ENCODE peak calls at places on chromosomes 5 and 9, in seven cellular contexts. I, B, Z, U, Q, F and M are unnamed samples.

GRCh38 chr5:180803181-180804128 is 849 bp upstream of the MGAT1 start:
- DNase-seq in I (peak; percentile 86), B (no peak), Z (peak; percentile 97), U (peak; percentile 76), Q (peak; percentile 96), F (peak; percentile 85), M (no peak)

GRCh38 chr5:156913719-156914370 is 49.2 kb downstream of the TIMD4 start:
- DNase-seq in I (no peak), B (no peak), Z (peak; percentile 61), U (no peak), Q (peak; percentile 48), F (peak; percentile 38), M (no peak)

GRCh38 chr5:78308689-78309088 is 14.2 kb upstream of the AP3B1 start:
- DNase-seq in I (no peak), B (no peak), Z (no peak), U (no peak), Q (no peak), F (no peak), M (no peak)

GRCh38 chr5:34494111-34494755 is 161.9 kb upstream of the RAI14 start:
- DNase-seq in I (no peak), B (no peak), Z (no peak), U (no peak), Q (no peak), F (no peak), M (no peak)

GRCh38 chr9:114968710-114969109 is 38.3 kb upstream of the TNFSF8 start:
- DNase-seq in I (no peak), B (no peak), Z (no peak), U (no peak), Q (peak; percentile 87), F (no peak), M (no peak)

GRCh38 chr9:92983984-92984589 is 36.8 kb downstream of the FGD3 start:
- DNase-seq in I (no peak), B (no peak), Z (no peak), U (no peak), Q (peak; percentile 51), F (no peak), M (no peak)

GRCh38 chr9:89606049-89606481 is 1.3 kb downstream of the GADD45G start:
- DNase-seq in I (peak; percentile 87), B (peak; percentile 84), Z (peak; percentile 58), U (no peak), Q (peak; percentile 85), F (peak; percentile 85), M (peak; percentile 95)

GRCh38 chr9:129567842-129568559 is 52.9 kb downstream of the C9orf50 start:
- DNase-seq in I (no peak), B (no peak), Z (no peak), U (no peak), Q (peak; percentile 54), F (no peak), M (peak; percentile 50)

GRCh38 chr5:56683281-56683680 is 132.1 kb upstream of the MAP3K1 start:
- DNase-seq in I (no peak), B (no peak), Z (no peak), U (no peak), Q (no peak), F (no peak), M (no peak)

GRCh38 chr9:33517373-33517772 is 6.7 kb upstream of the ANKRD18B start:
- DNase-seq in I (no peak), B (no peak), Z (no peak), U (no peak), Q (peak; percentile 73), F (no peak), M (no peak)

GRCh38 chr5:168471785-168472184 is 14.5 kb upstream of the RARS1 start:
- DNase-seq in I (no peak), B (no peak), Z (no peak), U (no peak), Q (no peak), F (no peak), M (no peak)

GRCh38 chr9:7094052-7094451 is 336.3 kb downstream of the KDM4C start:
- DNase-seq in I (no peak), B (no peak), Z (no peak), U (no peak), Q (no peak), F (no peak), M (no peak)

GRCh38 chr9:122797316-122798033 is 2.4 kb upstream of the OR1K1 start:
- DNase-seq in I (no peak), B (no peak), Z (no peak), U (no peak), Q (no peak), F (no peak), M (peak; percentile 52)

GRCh38 chr9:80595192-80595591 is 1023.4 kb downstream of the TLE4 start:
- DNase-seq in I (no peak), B (no peak), Z (no peak), U (no peak), Q (no peak), F (no peak), M (no peak)

GRCh38 chr5:108430931-108431608 is 49.2 kb upstream of the FBXL17 start:
- DNase-seq in I (no peak), B (no peak), Z (no peak), U (no peak), Q (no peak), F (no peak), M (no peak)

GRCh38 chr5:138979684-138980275 is 104.6 kb upstream of the LRRTM2 start:
- DNase-seq in I (no peak), B (no peak), Z (no peak), U (no peak), Q (peak; percentile 25), F (no peak), M (no peak)

GRCh38 chr9:92619601-92620300 is 50.2 kb downstream of the IPPK start:
- DNase-seq in I (no peak), B (no peak), Z (no peak), U (no peak), Q (no peak), F (no peak), M (no peak)

GRCh38 chr9:134317431-134318414 is 8.5 kb upstream of the RXRA start:
- DNase-seq in I (peak; percentile 25), B (no peak), Z (no peak), U (no peak), Q (peak; percentile 53), F (no peak), M (no peak)

GRCh38 chr9:80649001-80649420 is 1040.3 kb downstream of the TLE1 start:
- DNase-seq in I (peak; percentile 34), B (no peak), Z (no peak), U (no peak), Q (no peak), F (peak; percentile 12), M (peak; percentile 38)

GRCh38 chr5:82975812-82976211 is 101.4 kb downstream of the TMEM167A start:
- DNase-seq in I (no peak), B (no peak), Z (no peak), U (no peak), Q (no peak), F (no peak), M (no peak)

GRCh38 chr5:81787843-81788242 is 36.9 kb upstream of the SSBP2 start:
- DNase-seq in I (peak; percentile 58), B (no peak), Z (peak; percentile 31), U (no peak), Q (peak; percentile 80), F (peak; percentile 55), M (no peak)

GRCh38 chr9:96305171-96305570 is 3.2 kb upstream of the HSD17B3 start:
- DNase-seq in I (no peak), B (no peak), Z (no peak), U (no peak), Q (no peak), F (no peak), M (no peak)

GRCh38 chr9:13524245-13524644 is 244.8 kb upstream of the MPDZ start:
- DNase-seq in I (no peak), B (no peak), Z (no peak), U (no peak), Q (no peak), F (no peak), M (no peak)

GRCh38 chr9:116437411-116438370 is 249.4 kb upstream of the TRIM32 start:
- DNase-seq in I (no peak), B (no peak), Z (no peak), U (no peak), Q (no peak), F (no peak), M (no peak)

GRCh38 chr5:59588922-59589321 is 304.6 kb downstream of the PDE4D start:
- DNase-seq in I (no peak), B (no peak), Z (no peak), U (no peak), Q (no peak), F (no peak), M (no peak)

GRCh38 chr9:130289711-130290241 is 24.2 kb downstream of the HMCN2 start:
- DNase-seq in I (peak; percentile 24), B (no peak), Z (no peak), U (no peak), Q (no peak), F (no peak), M (no peak)

GRCh38 chr5:177366528-177367322 is 9.0 kb downstream of the RGS14 start:
- DNase-seq in I (peak; percentile 92), B (peak; percentile 93), Z (peak; percentile 42), U (no peak), Q (no peak), F (peak; percentile 88), M (no peak)
- TF ChIP-seq POLR2A in I (no peak), B (no peak), Z (no peak), U (peak; percentile 36), Q (no peak), F (no peak), M (no peak)

GRCh38 chr9:3528466-3528865 is 2.7 kb upstream of the RFX3 start:
- DNase-seq in I (no peak), B (no peak), Z (peak; percentile 26), U (no peak), Q (peak; percentile 96), F (no peak), M (no peak)
- TF ChIP-seq POLR2A in I (no peak), B (no peak), Z (no peak), U (no peak), Q (peak; percentile 52), F (no peak), M (no peak)

GRCh38 chr5:176447538-176447981 is 625 bp upstream of the FAF2 start:
- DNase-seq in I (no peak), B (no peak), Z (no peak), U (no peak), Q (no peak), F (no peak), M (no peak)

GRCh38 chr5:176446884-176447537 is 1.2 kb upstream of the FAF2 start:
- DNase-seq in I (no peak), B (no peak), Z (no peak), U (no peak), Q (no peak), F (peak; percentile 31), M (no peak)

GRCh38 chr5:176444742-176445141 is 3.4 kb upstream of the FAF2 start:
- DNase-seq in I (no peak), B (no peak), Z (no peak), U (no peak), Q (no peak), F (no peak), M (no peak)

GRCh38 chr5:176450077-176450476 is 1.9 kb downstream of the FAF2 start:
- DNase-seq in I (no peak), B (no peak), Z (no peak), U (no peak), Q (no peak), F (no peak), M (no peak)

GRCh38 chr5:176447982-176448608 is at the start of gene FAF2:
- DNase-seq in I (peak; percentile 96), B (peak; percentile 95), Z (peak; percentile 94), U (peak; percentile 80), Q (peak; percentile 98), F (peak; percentile 98), M (peak; percentile 92)
- TF ChIP-seq POLR2A in I (peak; percentile 46), B (peak; percentile 86), Z (peak; percentile 85), U (peak; percentile 91), Q (peak; percentile 67), F (peak; percentile 89), M (peak; percentile 76)

GRCh38 chr5:137706841-137707240 is 29.0 kb downstream of the KLHL3 start:
- DNase-seq in I (no peak), B (no peak), Z (no peak), U (no peak), Q (no peak), F (no peak), M (peak; percentile 28)
- TF ChIP-seq POLR2A in I (no peak), B (no peak), Z (no peak), U (no peak), Q (no peak), F (no peak), M (no peak)